ENCODE peak calls at places on chromosomes 4 and X, in eight cellular contexts. C, P, W, H, L, G, Q and A are unnamed samples.

GRCh38 chr4:182955411-182955810 is 38.2 kb upstream of the DCTD start:
- DNase-seq in W (peak; percentile 68), C (no peak), L (no peak), Q (no peak), H (no peak), G (no peak), P (no peak), A (no peak)

GRCh38 chr4:122481766-122482405 is 25.4 kb upstream of the IL2 start:
- DNase-seq in G (peak; percentile 32), H (no peak), Q (no peak), L (no peak), C (no peak), W (no peak), P (no peak), A (no peak)

GRCh38 chr4:68152411-68152810 is 22.7 kb upstream of the TMPRSS11F start:
- DNase-seq in Q (no peak), H (no peak), G (no peak), C (no peak), P (no peak), L (no peak), W (no peak), A (no peak)

GRCh38 chrX:148049441-148049840 is 68.3 kb downstream of the FMR1NB start:
- DNase-seq in C (no peak), G (peak; percentile 45), H (no peak), W (peak; percentile 18), P (peak; percentile 2), L (peak; percentile 66), Q (no peak), A (no peak)

GRCh38 chr4:151604238-151604637 is 156.6 kb downstream of the GATB start:
- DNase-seq in G (peak; percentile 46), P (peak; percentile 9), Q (no peak), C (no peak), H (no peak), W (peak; percentile 32), L (peak; percentile 45), A (no peak)

GRCh38 chrX:38166478-38167083 is 54.1 kb downstream of the SRPX start:
- DNase-seq in C (no peak), G (peak; percentile 37), Q (no peak), P (peak; percentile 4), H (no peak), W (peak; percentile 26), L (peak; percentile 46), A (no peak)

GRCh38 chr4:183485411-183486160 is 19.3 kb upstream of the ING2 start:
- DNase-seq in G (peak; percentile 66), W (peak; percentile 47), C (no peak), L (no peak), P (no peak), H (no peak), Q (no peak), A (no peak)

GRCh38 chr4:8819421-8820177 is 52.0 kb downstream of the HMX1 start:
- DNase-seq in W (no peak), P (no peak), Q (peak; percentile 15), L (no peak), G (no peak), C (no peak), H (no peak), A (no peak)

GRCh38 chrX:39815621-39816020 is 282.1 kb downstream of the BCOR start:
- DNase-seq in Q (no peak), G (no peak), C (no peak), W (peak; percentile 7), L (peak; percentile 80), H (peak; percentile 52), P (no peak), A (no peak)

GRCh38 chr4:57119054-57119651 is 9.0 kb upstream of the IGFBP7 start:
- DNase-seq in C (no peak), Q (no peak), P (peak; percentile 96), W (peak; percentile 96), L (no peak), H (no peak), G (peak; percentile 92), A (no peak)

GRCh38 chrX:10011261-10011931 is 44.2 kb downstream of the CLDN34 start:
- DNase-seq in Q (no peak), W (peak; percentile 29), L (no peak), H (no peak), C (no peak), P (no peak), G (no peak), A (no peak)

GRCh38 chrX:39212456-39212855 is 411.2 kb downstream of the MID1IP1 start:
- DNase-seq in P (no peak), G (no peak), C (no peak), L (no peak), Q (no peak), W (no peak), H (no peak), A (no peak)

GRCh38 chr4:24210332-24210902 is 320.6 kb upstream of the PPARGC1A start:
- DNase-seq in G (peak; percentile 99), C (no peak), L (no peak), Q (no peak), W (peak; percentile 96), P (no peak), H (no peak), A (no peak)

GRCh38 chrX:57103489-57103888 is 17.9 kb downstream of the SPIN2B start:
- DNase-seq in C (no peak), L (no peak), W (no peak), H (no peak), G (no peak), P (no peak), Q (no peak), A (no peak)

GRCh38 chr4:128234836-128235235 is 52.8 kb downstream of the PGRMC2 start:
- DNase-seq in L (no peak), G (no peak), P (no peak), W (no peak), Q (no peak), C (no peak), H (no peak), A (no peak)

GRCh38 chrX:27918799-27919198 is 62.5 kb downstream of the DCAF8L1 start:
- DNase-seq in P (no peak), G (no peak), L (no peak), H (no peak), Q (no peak), C (no peak), W (peak; percentile 4), A (no peak)

GRCh38 chr4:23062188-23062587 is 369.5 kb downstream of the GBA3 start:
- DNase-seq in H (no peak), Q (no peak), W (no peak), P (no peak), G (no peak), L (no peak), C (no peak), A (no peak)

GRCh38 chr4:166924456-166924855 is 309.8 kb downstream of the SPOCK3 start:
- DNase-seq in H (no peak), Q (no peak), W (no peak), P (no peak), G (no peak), C (no peak), L (no peak), A (no peak)

GRCh38 chrX:154541896-154542722 is 4.5 kb downstream of the G6PD start:
- DNase-seq in W (peak; percentile 94), C (no peak), L (no peak), Q (no peak), G (peak; percentile 93), P (peak; percentile 71), H (no peak), A (no peak)

GRCh38 chr4:185381794-185382193 is 13.9 kb downstream of the LRP2BP start:
- DNase-seq in G (peak; percentile 37), P (no peak), C (no peak), W (peak; percentile 24), H (no peak), L (no peak), Q (no peak), A (no peak)

GRCh38 chrX:118718737-118719136 is 8.7 kb upstream of the IL13RA1 start:
- DNase-seq in G (no peak), P (no peak), L (peak; percentile 10), H (no peak), C (no peak), W (no peak), Q (no peak), A (no peak)

GRCh38 chrX:8673211-8673610 is 58.7 kb downstream of the ANOS1 start:
- DNase-seq in W (no peak), L (no peak), H (no peak), Q (no peak), P (no peak), C (no peak), G (peak; percentile 8), A (no peak)